ENCODE peak calls at places on chromosomes 1 and 21, in four cellular contexts. One of them, this sample, is unnamed.

GRCh38 chr1:23645338-23645737 is 46.3 kb upstream of the RPL11 start:
- DNase-seq in H9: no peak
- DNase-seq in hepatocyte: no peak
- DNase-seq in IMR-90: no peak
- DNase-seq in this sample: no peak

GRCh38 chr21:17370263-17370662 is 142.6 kb upstream of the CXADR start:
- DNase-seq in H9: no peak
- DNase-seq in hepatocyte: peak; percentile 33
- DNase-seq in IMR-90: no peak
- DNase-seq in this sample: no peak

GRCh38 chr21:30579351-30579750 is 10.8 kb downstream of the KRTAP22-2 start:
- DNase-seq in H9: no peak
- DNase-seq in hepatocyte: no peak
- DNase-seq in IMR-90: no peak
- DNase-seq in this sample: no peak

GRCh38 chr1:169529068-169529642 is 43.4 kb upstream of the SLC19A2 start:
- DNase-seq in H9: peak; percentile 74
- DNase-seq in hepatocyte: peak; percentile 77
- DNase-seq in IMR-90: no peak
- DNase-seq in this sample: peak; percentile 41

GRCh38 chr1:23593556-23594148 is 34.4 kb upstream of the ID3 start:
- DNase-seq in H9: peak; percentile 79
- DNase-seq in hepatocyte: peak; percentile 63
- DNase-seq in IMR-90: peak; percentile 59
- DNase-seq in this sample: peak; percentile 49

GRCh38 chr1:187627516-187627915 is 798.8 kb downstream of the PLA2G4A start:
- DNase-seq in H9: no peak
- DNase-seq in hepatocyte: no peak
- DNase-seq in IMR-90: no peak
- DNase-seq in this sample: no peak

GRCh38 chr1:171610385-171610784 is 11.7 kb upstream of the MYOCOS start:
- DNase-seq in H9: no peak
- DNase-seq in hepatocyte: no peak
- DNase-seq in IMR-90: peak; percentile 37
- DNase-seq in this sample: peak; percentile 53

GRCh38 chr1:175003521-175003920 is 3.8 kb downstream of the CACYBP start:
- DNase-seq in H9: no peak
- DNase-seq in hepatocyte: no peak
- DNase-seq in IMR-90: no peak
- DNase-seq in this sample: no peak

GRCh38 chr1:212678456-212679410 is 20.9 kb downstream of the BATF3 start:
- DNase-seq in H9: peak; percentile 5
- DNase-seq in hepatocyte: no peak
- DNase-seq in IMR-90: no peak
- DNase-seq in this sample: no peak

GRCh38 chr21:17250651-17251294 is 262.1 kb upstream of the CXADR start:
- DNase-seq in H9: no peak
- DNase-seq in hepatocyte: no peak
- DNase-seq in IMR-90: no peak
- DNase-seq in this sample: peak; percentile 3

GRCh38 chr1:212566522-212567479 is 41.8 kb upstream of the ATF3 start:
- DNase-seq in H9: no peak
- DNase-seq in hepatocyte: peak; percentile 80
- DNase-seq in IMR-90: peak; percentile 90
- DNase-seq in this sample: peak; percentile 81

GRCh38 chr1:218811497-218811896 is 362.2 kb upstream of the LYPLAL1 start:
- DNase-seq in H9: no peak
- DNase-seq in hepatocyte: no peak
- DNase-seq in IMR-90: no peak
- DNase-seq in this sample: no peak
- H2AFZ ChIP-seq in H9: no peak overlapping the region
- H2AFZ ChIP-seq in hepatocyte: no peak overlapping the region
- H2AFZ ChIP-seq in IMR-90: no peak overlapping the region
- H2AFZ ChIP-seq in this sample: no peak overlapping the region

DNA sequence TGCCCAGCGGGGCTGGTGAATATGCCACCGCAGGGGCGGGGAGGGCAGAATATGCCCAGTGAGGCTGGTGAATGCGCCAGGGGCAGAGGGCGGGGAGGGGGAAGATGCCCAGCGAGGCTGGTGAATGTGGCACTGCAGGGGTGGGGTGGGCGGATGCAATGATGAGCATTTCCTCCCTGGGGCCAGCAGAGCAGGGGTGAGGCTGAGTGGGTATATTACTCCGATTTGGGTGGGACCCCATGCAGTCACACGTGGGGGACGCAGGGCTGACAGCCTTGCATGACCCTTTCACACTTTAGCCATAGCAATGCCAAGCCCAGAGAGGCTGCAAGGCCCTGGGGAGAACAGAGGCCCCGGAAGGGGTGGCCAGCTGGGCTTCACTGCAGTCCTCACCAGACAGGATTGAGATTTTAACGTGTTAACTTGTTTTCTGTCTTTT is 9.3 kb upstream of the SLX9 start:
- DNase-seq in H9: no peak
- DNase-seq in hepatocyte: no peak
- DNase-seq in IMR-90: no peak
- DNase-seq in this sample: no peak
- H2AFZ ChIP-seq in H9: no peak overlapping the region
- H2AFZ ChIP-seq in hepatocyte: no peak overlapping the region
- H2AFZ ChIP-seq in IMR-90: no peak overlapping the region
- H2AFZ ChIP-seq in this sample: no peak overlapping the region

GRCh38 chr21:41091561-41091960 is 76.4 kb upstream of the BACE2 start:
- DNase-seq in H9: no peak
- DNase-seq in hepatocyte: no peak
- DNase-seq in IMR-90: no peak
- DNase-seq in this sample: no peak
- H2AFZ ChIP-seq in H9: no peak overlapping the region
- H2AFZ ChIP-seq in hepatocyte: no peak overlapping the region
- H2AFZ ChIP-seq in IMR-90: no peak overlapping the region
- H2AFZ ChIP-seq in this sample: no peak overlapping the region

GRCh38 chr1:109954180-109954579 is 30.4 kb upstream of the AHCYL1 start:
- DNase-seq in H9: no peak
- DNase-seq in hepatocyte: peak; percentile 49
- DNase-seq in IMR-90: no peak
- DNase-seq in this sample: no peak

GRCh38 chr1:109959632-109959973 is 25.0 kb upstream of the AHCYL1 start:
- DNase-seq in H9: no peak
- DNase-seq in hepatocyte: no peak
- DNase-seq in IMR-90: no peak
- DNase-seq in this sample: no peak

GRCh38 chr1:109960745-109961094 is 23.8 kb upstream of the AHCYL1 start:
- DNase-seq in H9: no peak
- DNase-seq in hepatocyte: no peak
- DNase-seq in IMR-90: no peak
- DNase-seq in this sample: no peak

GRCh38 chr1:109963864-109964263 is 20.7 kb upstream of the AHCYL1 start:
- DNase-seq in H9: no peak
- DNase-seq in hepatocyte: no peak
- DNase-seq in IMR-90: no peak
- DNase-seq in this sample: peak; percentile 62

GRCh38 chr1:109959974-109960744 is 24.4 kb upstream of the AHCYL1 start:
- DNase-seq in H9: peak; percentile 66
- DNase-seq in hepatocyte: peak; percentile 51
- DNase-seq in IMR-90: peak; percentile 78
- DNase-seq in this sample: peak; percentile 66
- H2AFZ ChIP-seq in H9: no peak overlapping the region
- H2AFZ ChIP-seq in hepatocyte: no peak overlapping the region
- H2AFZ ChIP-seq in IMR-90: peak overlapping the region; percentile 89
- H2AFZ ChIP-seq in this sample: peak overlapping the region; percentile 49

GRCh38 chr1:28154083-28154594 is 22.4 kb downstream of the PTAFR start:
- DNase-seq in H9: no peak
- DNase-seq in hepatocyte: no peak
- DNase-seq in IMR-90: no peak
- DNase-seq in this sample: no peak
- H2AFZ ChIP-seq in H9: no peak overlapping the region
- H2AFZ ChIP-seq in hepatocyte: no peak overlapping the region
- H2AFZ ChIP-seq in IMR-90: peak overlapping the region; percentile 16
- H2AFZ ChIP-seq in this sample: no peak overlapping the region